ENCODE peak calls at places on chromosomes 16 and 17, in four cellular contexts. B, J, L and P are unnamed samples.

GRCh38 chr16:50600582-50601283 is 52.5 kb downstream of the NKD1 start:
- DNase-seq in B (no peak), J (no peak), L (peak), P (no peak)

GRCh38 chr17:46151762-46152161 is 41.5 kb downstream of the KANSL1 start:
- DNase-seq in B (no peak), J (no peak), L (no peak), P (no peak)

GRCh38 chr16:53064179-53064578 is 9.4 kb downstream of the CHD9 start:
- DNase-seq in B (no peak), J (no peak), L (no peak), P (no peak)

GRCh38 chr17:14458724-14459123 is 157.8 kb downstream of the HS3ST3B1 start:
- DNase-seq in B (no peak), J (no peak), L (no peak), P (no peak)

GRCh38 chr17:76072149-76072858 is at the start of gene SRP68:
- DNase-seq in B (peak), J (peak), L (peak), P (peak)

GRCh38 chr17:47990962-47991731 is 20.2 kb downstream of the CDK5RAP3 start:
- DNase-seq in B (no peak), J (no peak), L (no peak), P (no peak)

GRCh38 chr17:27511154-27511553 is 54.9 kb downstream of the KSR1 start:
- DNase-seq in B (no peak), J (no peak), L (no peak), P (no peak)

GRCh38 chr17:49297141-49297540 is 64.9 kb downstream of the ZNF652 start:
- DNase-seq in B (no peak), J (no peak), L (no peak), P (no peak)

GRCh38 chr17:1997587-1998425 is 27.3 kb downstream of the RTN4RL1 start:
- DNase-seq in B (no peak), J (no peak), L (peak), P (peak)

GRCh38 chr17:47785538-47786123 is 36.0 kb downstream of the OSBPL7 start:
- DNase-seq in B (no peak), J (peak), L (peak), P (peak)

GRCh38 chr16:30374538-30374937 is at the start of gene MYL11:
- DNase-seq in B (no peak), J (no peak), L (no peak), P (no peak)

GRCh38 chr16:73022534-73022933 is 25.4 kb downstream of the ZFHX3 start:
- DNase-seq in B (no peak), J (no peak), L (no peak), P (no peak)

GRCh38 chr16:73021866-73022495 is 25.9 kb downstream of the ZFHX3 start:
- DNase-seq in B (no peak), J (no peak), L (no peak), P (no peak)

GRCh38 chr16:73024571-73025105 is 23.3 kb downstream of the ZFHX3 start:
- DNase-seq in B (no peak), J (no peak), L (no peak), P (no peak)

GRCh38 chr16:73023752-73024570 is 24.0 kb downstream of the ZFHX3 start:
- DNase-seq in B (no peak), J (no peak), L (peak), P (no peak)

DNA sequence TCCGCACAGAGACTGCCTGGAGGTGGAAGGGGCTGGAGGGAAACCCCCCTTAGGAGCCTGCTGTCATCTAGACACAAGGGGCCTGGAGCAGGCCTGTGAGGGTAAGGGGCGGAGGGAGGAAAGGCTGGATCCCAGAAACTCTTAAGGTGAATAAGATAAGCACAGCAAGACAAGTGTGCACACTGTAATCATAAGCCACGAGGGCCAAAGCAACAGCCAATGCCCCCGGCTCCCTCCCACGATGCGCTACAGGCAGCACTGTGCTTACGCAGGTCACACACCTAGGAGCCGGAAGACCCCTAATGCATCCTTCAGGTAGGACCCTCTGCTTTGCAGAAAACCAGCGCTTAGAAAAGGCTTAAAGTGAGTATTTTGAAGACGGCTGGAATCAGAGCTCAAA is 24.6 kb downstream of the ZFHX3 start:
- DNase-seq in B (no peak), J (no peak), L (no peak), P (no peak)
- TF ChIP-seq FOXK2 in B (no peak), J (no peak), L (no peak), P (no peak)

GRCh38 chr17:73759324-73760185 is 115.3 kb upstream of the SDK2 start:
- DNase-seq in B (no peak), J (no peak), L (no peak), P (no peak)

GRCh38 chr17:73758245-73758644 is 114.0 kb upstream of the SDK2 start:
- DNase-seq in B (no peak), J (no peak), L (no peak), P (no peak)

GRCh38 chr17:73754886-73755285 is 110.6 kb upstream of the SDK2 start:
- DNase-seq in B (no peak), J (no peak), L (no peak), P (no peak)

GRCh38 chr17:73760186-73760758 is 116.0 kb upstream of the SDK2 start:
- DNase-seq in B (no peak), J (no peak), L (no peak), P (no peak)

DNA sequence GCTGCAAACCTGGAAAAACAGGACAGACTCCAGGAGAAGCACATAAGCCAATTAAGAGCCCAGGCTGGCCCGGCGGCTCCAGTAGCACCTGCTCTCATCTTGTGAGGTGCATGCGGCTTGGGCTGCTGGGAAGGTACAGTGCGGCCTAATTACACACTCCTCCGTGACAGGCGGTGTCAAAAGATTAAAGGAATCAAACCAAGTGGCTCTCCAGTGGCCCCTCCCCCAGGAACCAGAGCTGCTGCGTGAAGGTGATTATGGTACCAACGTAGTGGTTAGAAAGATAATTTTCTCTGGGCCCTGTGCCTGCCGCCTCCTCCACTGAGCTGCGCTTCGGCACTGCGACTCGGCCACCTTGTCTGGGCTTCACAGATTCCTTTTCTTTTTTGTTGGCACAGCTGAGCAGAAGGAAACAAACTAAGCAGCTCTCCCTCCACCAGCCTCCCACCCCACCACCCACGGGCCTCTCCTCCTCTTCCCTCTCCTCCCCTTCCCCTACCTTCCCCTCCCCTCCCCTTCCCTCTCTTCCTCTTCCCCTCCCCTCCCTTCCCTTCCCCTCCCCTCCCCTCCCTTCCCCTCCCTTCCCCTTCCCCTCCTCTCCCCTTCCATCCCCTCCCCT is 113.2 kb upstream of the SDK2 start:
- DNase-seq in B (no peak), J (no peak), L (no peak), P (no peak)
- TF ChIP-seq FOXK2 in B (no peak), J (no peak), L (no peak), P (no peak)

DNA sequence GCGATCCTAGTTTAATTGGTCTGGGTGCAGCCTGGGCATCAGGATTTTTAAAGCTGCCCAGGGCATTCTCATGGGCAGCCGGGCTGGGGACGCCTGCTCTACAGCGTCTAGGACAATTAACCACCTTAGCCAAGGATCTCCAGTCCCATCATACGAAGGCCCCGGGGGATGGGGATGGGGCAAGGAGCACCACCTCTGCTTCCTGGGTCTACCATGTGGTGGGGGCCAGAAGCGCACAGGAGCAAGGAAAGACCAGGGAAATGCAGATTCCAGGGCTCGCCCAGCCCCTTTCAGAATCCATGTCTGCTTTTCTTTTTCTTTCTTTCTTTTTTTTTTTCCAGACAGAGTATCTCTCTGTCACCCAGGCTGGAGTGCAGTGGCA is 29.3 kb downstream of the TBC1D16 start:
- DNase-seq in B (no peak), J (no peak), L (no peak), P (no peak)
- TF ChIP-seq FOXK2 in B (no peak), J (no peak), L (no peak), P (no peak)

GRCh38 chr16:85379041-85380001 is 233.8 kb upstream of the GSE1 start:
- DNase-seq in B (no peak), J (peak), L (no peak), P (no peak)

GRCh38 chr16:85378145-85379040 is 234.7 kb upstream of the GSE1 start:
- DNase-seq in B (no peak), J (no peak), L (no peak), P (no peak)

GRCh38 chr16:85375282-85375681 is 237.8 kb upstream of the GSE1 start:
- DNase-seq in B (no peak), J (no peak), L (no peak), P (no peak)

GRCh38 chr16:85376292-85377095 is 236.6 kb upstream of the GSE1 start:
- DNase-seq in B (no peak), J (no peak), L (no peak), P (no peak)

DNA sequence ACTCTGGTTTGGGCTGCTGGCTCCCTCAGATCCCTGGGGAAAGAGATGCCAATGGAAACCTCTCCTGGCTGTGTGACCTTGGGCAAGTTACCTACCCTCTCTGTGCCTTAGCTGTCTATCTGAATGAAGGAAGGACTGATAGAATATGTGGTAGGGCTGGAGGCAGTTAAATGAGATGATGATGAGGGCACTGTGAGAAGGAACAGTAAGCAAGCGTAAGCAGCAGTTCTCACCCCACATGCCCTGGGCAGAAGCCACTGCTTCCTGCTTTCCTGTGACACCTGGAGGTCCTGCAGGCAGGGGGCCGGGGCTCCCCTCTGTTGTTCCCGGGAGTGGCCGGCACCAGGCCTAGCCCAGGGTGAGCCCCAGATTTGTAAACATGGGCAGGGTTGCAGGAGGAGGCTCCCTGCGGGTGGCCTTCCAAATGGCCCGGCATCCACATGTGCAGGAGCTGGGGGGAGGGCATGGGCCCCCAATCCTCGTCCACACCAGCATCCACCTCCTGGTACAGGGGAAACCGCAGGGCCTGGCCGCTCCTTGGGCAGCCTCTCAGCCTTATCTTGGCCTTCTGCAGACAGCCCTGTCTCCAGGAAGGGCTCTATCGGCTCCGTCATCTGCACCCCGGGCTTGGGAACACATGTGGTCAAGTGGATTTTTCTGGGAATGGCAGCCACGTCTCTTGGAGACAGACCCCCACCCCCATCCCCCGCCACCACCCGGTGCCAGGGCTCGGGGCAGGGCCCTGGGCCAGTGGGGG is 235.6 kb upstream of the GSE1 start:
- DNase-seq in B (no peak), J (peak), L (no peak), P (no peak)
- TF ChIP-seq FOXK2 in B (no peak), J (peak), L (no peak), P (no peak)

DNA sequence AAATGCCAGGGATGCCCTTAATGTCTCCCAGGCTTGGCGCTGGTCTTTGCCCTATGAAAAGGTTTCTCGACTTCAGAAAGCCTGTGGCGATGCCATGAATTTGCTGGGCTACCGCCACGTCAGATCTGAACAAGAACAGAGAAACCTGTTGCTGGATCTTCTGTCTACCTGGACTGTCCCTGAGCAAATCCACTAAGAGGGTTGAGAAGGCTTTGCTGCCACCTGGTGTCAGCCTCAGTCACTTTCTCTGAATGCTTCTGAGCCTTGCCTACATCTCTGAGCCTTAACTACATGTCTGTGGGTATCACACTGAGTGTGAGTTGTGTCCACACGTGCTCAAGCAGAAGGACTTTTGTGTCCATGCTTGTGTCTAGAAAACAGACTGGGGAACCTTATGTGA is 11.4 kb downstream of the CHST4 start:
- DNase-seq in B (peak), J (peak), L (peak), P (peak)
- TF ChIP-seq FOXK2 in B (no peak), J (no peak), L (no peak), P (no peak)

DNA sequence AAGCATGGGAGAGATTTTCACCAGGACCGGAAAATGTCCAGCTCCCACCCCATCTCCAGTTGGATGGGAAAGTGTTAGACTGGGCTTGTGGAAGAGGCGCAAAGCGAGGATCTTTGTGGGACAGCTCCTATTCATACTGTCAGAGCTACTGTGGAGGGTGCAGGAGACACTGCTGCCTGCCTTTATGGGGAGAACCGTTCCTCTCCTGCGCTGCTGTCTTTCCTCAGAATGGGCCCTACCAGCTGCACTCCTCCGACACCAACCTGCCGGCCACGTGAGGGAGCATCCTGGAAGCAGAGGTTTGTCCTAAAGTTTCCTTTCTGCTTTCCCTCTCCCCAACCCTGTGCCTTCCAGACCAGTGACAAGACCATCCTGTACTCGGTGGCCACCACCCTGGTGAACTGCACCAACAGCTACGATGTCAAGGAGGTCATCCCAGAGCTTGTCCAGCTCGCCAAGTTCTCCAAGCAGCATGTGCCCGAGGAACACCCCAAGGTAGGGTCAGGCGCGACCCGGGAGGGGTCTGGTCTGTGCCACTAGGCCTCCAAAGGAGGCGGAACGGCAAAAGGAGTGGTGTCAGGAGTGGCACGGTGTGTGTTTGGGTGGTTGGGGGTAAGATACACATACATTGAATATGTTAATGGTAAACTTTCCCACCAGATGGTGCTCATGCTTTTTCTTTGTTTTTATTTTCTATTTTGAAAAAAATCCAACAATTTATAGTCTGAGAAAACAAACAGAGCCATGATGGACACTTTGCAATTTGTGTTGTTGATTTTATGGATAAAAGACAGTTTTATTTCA is 23.0 kb downstream of the SLC35G3 start:
- DNase-seq in B (no peak), J (no peak), L (no peak), P (peak)
- TF ChIP-seq FOXK2 in B (no peak), J (no peak), L (no peak), P (no peak)